ENCODE peak calls at places on chromosomes 5 and 9, in four cellular contexts. X is mammary epithelial cell, A is OCI-LY7, S is A549. W is an unnamed sample.

GRCh38 chr9:101514056-101514455 is 19.6 kb upstream of the RNF20 start:
- DNase-seq in X (peak; percentile 12), S (no peak), A (no peak), W (no peak)

GRCh38 chr5:79795764-79796398 is 106.2 kb downstream of the CMYA5 start:
- DNase-seq in A (no peak), X (peak; percentile 27), S (no peak), W (peak; percentile 13)

GRCh38 chr5:85472749-85473148 is 1088.1 kb upstream of the EDIL3 start:
- DNase-seq in A (no peak), X (no peak), S (no peak), W (no peak)

GRCh38 chr9:27540537-27540936 is 10.9 kb upstream of the MOB3B start:
- DNase-seq in A (no peak), S (no peak), X (no peak), W (no peak)

GRCh38 chr9:121725008-121725795 is 73.8 kb downstream of the DAB2IP start:
- DNase-seq in X (peak; percentile 79), A (no peak), S (no peak), W (peak; percentile 66)

GRCh38 chr9:3746296-3747275 is 220.8 kb upstream of the RFX3 start:
- DNase-seq in S (peak; percentile 41), X (peak; percentile 93), A (no peak), W (peak; percentile 38)

GRCh38 chr5:110865400-110866094 is 126.7 kb downstream of the SLC25A46 start:
- DNase-seq in A (peak; percentile 15), X (peak; percentile 58), S (peak; percentile 34), W (peak; percentile 52)

GRCh38 chr5:84382363-84383295 is 2.1 kb downstream of the EDIL3 start:
- DNase-seq in S (peak; percentile 9), X (peak; percentile 66), A (no peak), W (peak; percentile 71)

GRCh38 chr9:30048396-30048795 is 2336.0 kb upstream of the ACO1 start:
- DNase-seq in A (no peak), X (no peak), S (no peak), W (no peak)

GRCh38 chr9:97740848-97741821 is 44.0 kb upstream of the XPA start:
- DNase-seq in A (no peak), X (peak; percentile 66), S (no peak), W (peak; percentile 85)

DNA sequence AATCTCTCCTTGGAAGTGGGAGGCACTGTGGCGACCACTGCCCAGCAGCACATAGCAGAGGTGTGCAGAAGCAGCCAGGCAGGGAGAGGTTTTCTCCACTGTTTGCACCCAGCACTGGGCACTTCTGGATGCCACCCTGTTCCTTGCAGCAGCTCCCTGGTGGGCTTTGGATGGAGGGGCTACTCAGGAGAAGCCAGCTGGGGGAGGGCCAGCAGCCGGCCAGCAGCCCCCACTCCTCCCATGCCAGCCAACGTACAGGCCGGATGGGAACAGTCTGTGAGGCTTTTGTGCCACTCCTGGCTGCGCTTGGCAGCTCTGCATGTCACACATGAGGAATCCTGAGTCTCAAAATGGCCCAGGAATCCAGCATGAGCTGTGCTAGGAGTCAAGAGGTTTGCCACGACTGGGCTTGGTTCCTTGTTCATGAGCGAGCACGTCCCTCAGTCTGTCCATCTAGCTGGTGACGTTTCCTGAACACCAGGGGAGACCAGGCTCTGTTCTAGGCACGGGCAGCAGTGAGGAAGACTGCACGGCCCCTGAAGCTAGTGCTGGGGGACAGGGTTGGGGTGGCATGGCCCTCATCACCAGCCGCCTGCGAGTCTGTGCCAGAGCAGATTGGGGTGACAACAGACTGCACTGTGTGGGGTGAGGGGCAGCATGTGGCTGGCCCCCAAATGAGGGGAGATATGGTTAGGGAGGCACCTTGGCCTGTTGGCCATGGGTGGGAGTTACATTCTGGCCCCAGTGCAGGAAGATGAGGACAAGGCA is 10.1 kb downstream of the PHF2 start:
- DNase-seq in A (no peak), X (no peak), S (no peak), W (no peak)
- H3K4me2 ChIP-seq in A (no peak overlapping the region), X (no peak overlapping the region), S (no peak overlapping the region), W (no peak overlapping the region)

GRCh38 chr9:91726406-91727100 is 223.5 kb downstream of the ROR2 start:
- DNase-seq in X (no peak), S (no peak), A (no peak), W (no peak)

GRCh38 chr9:91729558-91729842 is 220.5 kb downstream of the ROR2 start:
- DNase-seq in A (no peak), S (no peak), X (no peak), W (no peak)

GRCh38 chr9:91727972-91728371 is 222.1 kb downstream of the ROR2 start:
- DNase-seq in X (no peak), S (no peak), A (no peak), W (no peak)

GRCh38 chr9:91725651-91726050 is 224.4 kb downstream of the ROR2 start:
- DNase-seq in S (no peak), A (no peak), X (no peak), W (no peak)

DNA sequence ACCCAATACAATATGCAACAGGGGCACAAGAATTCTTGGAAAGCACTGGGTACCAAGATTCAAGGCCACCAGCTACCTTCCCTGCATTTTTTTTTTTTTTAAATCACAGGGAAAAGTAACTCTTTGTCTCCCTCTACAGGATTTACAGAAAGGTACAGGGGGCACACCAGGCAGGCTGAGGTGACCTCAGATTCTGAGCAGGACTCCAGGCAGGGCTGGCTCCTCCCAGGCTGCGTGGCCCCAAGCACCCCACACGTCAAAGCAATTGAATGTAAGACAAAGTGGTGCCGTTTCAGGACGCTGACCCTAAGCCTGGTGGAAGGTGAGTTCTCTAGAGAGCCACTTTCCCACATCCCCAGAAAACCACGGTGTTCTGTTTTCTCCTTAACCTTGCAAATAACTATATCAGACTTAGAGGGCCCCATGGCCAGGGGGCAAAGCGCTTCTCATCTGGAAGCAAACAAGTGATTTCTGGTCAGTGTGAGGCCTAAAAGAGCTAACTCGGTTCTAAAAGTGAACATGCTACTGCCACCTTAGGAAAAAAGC is 222.6 kb downstream of the ROR2 start:
- DNase-seq in A (peak; percentile 61), S (peak; percentile 55), X (peak; percentile 39), W (peak; percentile 73)
- TF ChIP-seq CTCF in A (peak; percentile 86), S (peak; percentile 59), X (peak; percentile 77), W (peak; percentile 69)

GRCh38 chr5:5418764-5419163 is 3.7 kb upstream of the ICE1 start:
- DNase-seq in S (no peak), A (peak; percentile 44), X (no peak), W (no peak)
- H3K4me2 ChIP-seq in S (no peak overlapping the region), A (peak overlapping the region; percentile 48), X (no peak overlapping the region), W (no peak overlapping the region)

GRCh38 chr5:151771259-151772028 is at the start of gene G3BP1:
- DNase-seq in A (peak; percentile 100), X (peak; percentile 100), S (peak; percentile 100), W (peak; percentile 100)
- TF ChIP-seq CTCF in A (no peak), X (peak; percentile 77), S (no peak), W (peak; percentile 34)

DNA sequence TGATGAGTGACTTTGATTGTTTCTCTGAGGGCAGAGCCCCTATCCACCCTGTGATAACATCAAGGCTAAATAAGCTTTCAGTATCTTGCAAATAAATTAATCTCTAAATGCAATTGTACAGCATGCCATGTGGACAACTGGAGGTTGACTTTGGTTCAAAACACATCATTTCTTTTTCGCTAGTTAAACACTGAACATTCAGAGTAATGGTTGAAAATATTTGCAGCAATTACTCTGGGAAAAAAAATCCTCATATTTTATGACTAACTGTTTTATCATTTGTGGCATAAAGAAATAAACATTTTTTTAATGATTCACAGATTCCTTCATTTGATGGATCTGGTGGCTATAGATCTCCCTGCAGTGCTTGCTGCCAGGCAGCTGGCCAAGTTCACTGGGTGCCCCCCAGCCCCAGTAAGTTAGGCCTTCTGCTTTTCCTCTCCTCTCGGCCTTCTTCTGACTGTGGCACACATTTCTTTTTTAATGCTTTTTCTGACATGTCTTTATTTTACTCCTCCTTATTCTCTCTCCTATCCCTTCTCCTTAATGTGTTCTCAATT is 69.5 kb downstream of the ADAMTSL1 start:
- DNase-seq in A (no peak), X (peak; percentile 58), S (no peak), W (no peak)
- H3K4me2 ChIP-seq in A (no peak overlapping the region), X (peak overlapping the region; percentile 64), S (no peak overlapping the region), W (no peak overlapping the region)

DNA sequence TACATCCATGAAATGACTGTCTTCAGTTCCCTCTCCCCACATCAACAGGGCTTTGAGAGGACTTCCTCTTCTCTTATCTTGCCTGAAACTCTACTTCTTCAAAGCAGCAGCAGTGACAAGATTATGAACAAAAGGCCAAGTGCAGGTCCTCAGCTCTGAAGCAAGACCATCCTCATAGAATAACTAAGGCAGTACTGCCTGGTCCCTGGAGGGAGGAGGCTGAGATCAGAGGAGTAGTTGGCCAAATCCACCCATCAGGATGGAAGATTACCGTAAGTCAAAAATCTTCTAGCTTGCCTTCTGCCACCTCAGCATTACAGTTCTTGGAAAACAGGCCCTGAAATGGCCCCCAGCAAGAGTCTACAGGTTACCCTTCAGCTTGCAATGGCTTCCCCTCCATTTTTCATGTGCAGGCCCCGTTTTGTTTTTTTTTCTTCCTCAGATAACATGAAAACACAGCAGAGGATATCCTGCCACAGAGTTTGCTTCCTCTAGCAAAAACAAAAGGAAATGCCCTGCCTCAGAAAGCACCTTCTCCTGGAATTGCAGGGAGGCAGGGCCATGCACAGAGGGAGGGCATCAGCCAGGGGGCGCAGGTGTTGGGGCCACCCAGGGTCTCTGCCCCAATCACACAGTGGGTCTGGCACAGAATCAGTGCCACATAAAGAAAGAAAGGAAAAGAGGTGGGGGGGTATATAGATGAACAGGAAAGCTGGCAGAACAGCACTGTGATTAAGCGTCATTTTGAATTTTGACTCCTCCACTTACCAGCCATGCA is 40.0 kb downstream of the KLHL3 start:
- DNase-seq in A (no peak), S (no peak), X (no peak), W (no peak)
- TF ChIP-seq CTCF in A (peak; percentile 34), S (no peak), X (no peak), W (no peak)

GRCh38 chr9:129079829-129080228 is 1.1 kb upstream of the DOLPP1 start:
- DNase-seq in A (no peak), X (no peak), S (no peak), W (no peak)

GRCh38 chr9:129077236-129077635 is 3.7 kb upstream of the DOLPP1 start:
- DNase-seq in S (no peak), A (no peak), X (no peak), W (no peak)

GRCh38 chr9:129080608-129081387 is at the start of gene DOLPP1:
- DNase-seq in S (peak; percentile 99), A (peak; percentile 99), X (peak; percentile 100), W (peak; percentile 100)

GRCh38 chr9:129080312-129080607 is 651 bp upstream of the DOLPP1 start:
- DNase-seq in S (no peak), A (no peak), X (no peak), W (no peak)

GRCh38 chr9:129078691-129079503 is 2.0 kb upstream of the DOLPP1 start:
- DNase-seq in X (no peak), A (no peak), S (no peak), W (no peak)
- H3K4me2 ChIP-seq in X (no peak overlapping the region), A (peak overlapping the region; percentile 12), S (no peak overlapping the region), W (no peak overlapping the region)

DNA sequence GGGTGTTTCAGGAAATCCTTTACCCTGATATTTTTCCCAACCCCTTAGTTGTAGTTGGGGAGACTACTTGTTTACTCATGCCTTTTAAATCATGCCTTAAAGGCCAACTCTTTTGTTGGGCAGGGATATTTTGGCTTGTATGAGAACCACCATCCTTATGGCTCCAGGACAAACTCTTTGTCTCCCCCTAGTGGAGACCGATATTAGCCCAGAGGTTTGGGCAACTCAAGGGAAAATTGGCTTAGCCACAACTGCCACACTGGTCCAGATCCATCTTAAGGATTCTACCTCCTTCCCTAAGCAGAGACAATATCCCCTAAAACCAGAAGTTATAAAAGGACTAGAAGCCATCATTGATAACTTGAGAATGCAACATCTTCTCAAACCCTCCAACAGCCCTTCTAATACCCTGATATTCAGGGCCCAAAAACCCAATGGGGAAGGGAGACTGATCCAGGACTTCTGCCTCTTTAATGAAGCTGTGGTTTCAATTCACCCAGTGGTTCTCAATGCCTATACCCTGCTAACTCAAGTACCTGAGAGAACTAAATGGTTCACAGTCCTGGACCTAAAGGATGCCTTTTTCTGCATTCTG is 100.9 kb upstream of the HCN1 start:
- DNase-seq in S (peak; percentile 5), X (no peak), A (peak; percentile 21), W (no peak)
- TF ChIP-seq CTCF in S (no peak), X (peak; percentile 26), A (peak; percentile 80), W (no peak)